ENCODE peak calls at places on chromosomes 1 and 21, in six cellular contexts. V is iPS-NIHi11; B is stimulated activated CD4-positive, alpha-beta T cell treated with anti-CD3 and anti-CD28 coated beads, Interleukin-2, amount 100 ng/mL, for 48 hours; I is fibroblast of villous mesenchyme; D is cerebellar cortex; Q is activated naive CD4-positive, alpha-beta T cell treated with Interleukin-2 at 50 U/mL for 16 hours. H is an unnamed sample.

GRCh38 chr1:158075078-158075477 is 81.6 kb downstream of the KIRREL1 start:
- DNase-seq in V (no peak), B (no peak), I (no peak), D (no peak), Q (no peak), H (no peak)

GRCh38 chr1:174775621-174776020 is 224.1 kb upstream of the CACYBP start:
- DNase-seq in V (no peak), B (no peak), I (peak), D (no peak), Q (no peak), H (no peak)

GRCh38 chr1:212491454-212491853 is 58.7 kb downstream of the NENF start:
- DNase-seq in V (no peak), B (no peak), I (no peak), D (no peak), Q (no peak), H (no peak)

GRCh38 chr1:160681067-160681890 is 30.3 kb downstream of the CD48 start:
- DNase-seq in V (peak), B (peak), I (peak), D (peak), Q (peak), H (peak)

GRCh38 chr1:41862411-41863221 is 56.1 kb downstream of the HIVEP3 start:
- DNase-seq in V (no peak), B (peak), I (peak), D (no peak), Q (peak), H (peak)

GRCh38 chr21:19621837-19622496 is 1218.4 kb upstream of the TMPRSS15 start:
- DNase-seq in V (no peak), B (no peak), I (no peak), D (no peak), Q (no peak), H (no peak)

GRCh38 chr21:26332873-26333272 is 162.3 kb upstream of the APP start:
- DNase-seq in V (no peak), B (no peak), I (no peak), D (no peak), Q (no peak), H (no peak)

GRCh38 chr1:119885903-119886783 is 10.2 kb downstream of the ADAM30 start:
- DNase-seq in V (peak), B (peak), I (peak), D (peak), Q (peak), H (peak)

GRCh38 chr1:82160036-82160435 is 359.3 kb downstream of the ADGRL2 start:
- DNase-seq in V (no peak), B (no peak), I (no peak), D (no peak), Q (no peak), H (no peak)

GRCh38 chr21:23853796-23854379 is 1753.4 kb downstream of the MRPL39 start:
- DNase-seq in V (peak), B (no peak), I (no peak), D (peak), Q (no peak), H (no peak)

GRCh38 chr1:170545476-170545875 is 13.5 kb downstream of the GORAB start:
- DNase-seq in V (no peak), B (no peak), I (peak), D (no peak), Q (no peak), H (peak)

GRCh38 chr1:44970317-44970716 is 16.1 kb downstream of the EIF2B3 start:
- DNase-seq in V (no peak), B (no peak), I (peak), D (no peak), Q (no peak), H (peak)

GRCh38 chr1:184513421-184513820 is 126.6 kb downstream of the C1orf21 start:
- DNase-seq in V (no peak), B (no peak), I (peak), D (no peak), Q (no peak), H (no peak)

GRCh38 chr1:174314433-174314832 is 133.3 kb upstream of the GPR52 start:
- DNase-seq in V (no peak), B (no peak), I (no peak), D (no peak), Q (no peak), H (no peak)

GRCh38 chr1:159927887-159928431 is 2.7 kb upstream of the TAGLN2 start:
- DNase-seq in V (no peak), B (no peak), I (no peak), D (no peak), Q (no peak), H (no peak)

H was measured in lung microvascular endothelial cell.